ENCODE peak calls at places on chromosomes 1 and 21, in five cellular contexts. M is SJSA1, I is fibroblast of lung, S is body of pancreas, V is mesendoderm. W is an unnamed sample.

GRCh38 chr1:15107052-15107687 is 46.4 kb upstream of the TMEM51 start:
- DNase-seq in I (no peak), S (no peak), M (no peak), V (no peak), W (no peak)

GRCh38 chr1:95209291-95209690 is 24.7 kb upstream of the RWDD3 start:
- DNase-seq in S (no peak), I (no peak), M (no peak), V (peak; percentile 5), W (no peak)

GRCh38 chr1:76281306-76281705 is 206.8 kb downstream of the ST6GALNAC3 start:
- DNase-seq in I (no peak), V (no peak), S (no peak), M (no peak), W (no peak)

GRCh38 chr1:161953256-161953920 is 70.3 kb downstream of the OLFML2B start:
- DNase-seq in I (no peak), S (no peak), V (no peak), M (no peak), W (no peak)

GRCh38 chr1:81801834-81802531 is 1.2 kb downstream of the ADGRL2 start:
- DNase-seq in S (peak; percentile 38), I (peak; percentile 60), M (peak; percentile 22), V (peak; percentile 82), W (no peak)

GRCh38 chr21:27704567-27705166 is 737.8 kb upstream of the ADAMTS5 start:
- DNase-seq in I (no peak), V (no peak), M (no peak), S (no peak), W (no peak)

GRCh38 chr1:206757524-206758266 is 12.9 kb upstream of the IL19 start:
- DNase-seq in I (no peak), M (no peak), S (no peak), V (no peak), W (no peak)

GRCh38 chr1:13517193-13517812 is 3.5 kb upstream of the LRRC38 start:
- DNase-seq in I (no peak), M (no peak), S (peak; percentile 2), V (peak; percentile 80), W (no peak)

GRCh38 chr1:86741947-86742572 is 37.7 kb downstream of the SH3GLB1 start:
- DNase-seq in V (peak; percentile 28), S (peak; percentile 49), I (peak; percentile 64), M (no peak), W (no peak)

GRCh38 chr1:98839840-98840239 is 164.8 kb downstream of the PLPPR5 start:
- DNase-seq in S (no peak), M (no peak), I (peak; percentile 1), V (no peak), W (no peak)

GRCh38 chr1:151156515-151156819 is at the start of gene TNFAIP8L2:
- DNase-seq in S (peak; percentile 65), V (peak; percentile 8), I (no peak), M (no peak), W (no peak)

GRCh38 chr1:21929951-21930615 is 7.0 kb downstream of the HSPG2 start:
- DNase-seq in S (no peak), I (no peak), V (no peak), M (no peak), W (no peak)

GRCh38 chr21:31530918-31531705 is 128.4 kb upstream of the SOD1 start:
- DNase-seq in S (peak; percentile 54), M (no peak), I (no peak), V (no peak), W (no peak)

GRCh38 chr21:31536138-31536537 is 123.4 kb upstream of the SOD1 start:
- DNase-seq in I (no peak), S (no peak), V (no peak), M (no peak), W (no peak)

GRCh38 chr21:31530364-31530763 is 129.1 kb upstream of the SOD1 start:
- DNase-seq in I (no peak), S (no peak), V (no peak), M (no peak), W (no peak)

GRCh38 chr21:31529406-31529805 is 130.1 kb upstream of the SOD1 start:
- DNase-seq in I (no peak), S (no peak), V (peak; percentile 76), M (no peak), W (no peak)

GRCh38 chr21:31531967-31532366 is 127.5 kb upstream of the SOD1 start:
- DNase-seq in M (no peak), I (no peak), S (no peak), V (peak; percentile 42), W (no peak)
- H3K27ac ChIP-seq in M (no peak overlapping the region), I (no peak overlapping the region), S (no peak overlapping the region), V (no peak overlapping the region), W (no peak overlapping the region)

GRCh38 chr1:93702828-93703183 is 21.2 kb upstream of the BCAR3 start:
- DNase-seq in S (no peak), V (no peak), M (no peak), I (peak; percentile 22), W (no peak)
- H3K27ac ChIP-seq in S (no peak overlapping the region), V (no peak overlapping the region), M (peak overlapping the region; percentile 93), I (no peak overlapping the region), W (peak overlapping the region; percentile 89)

DNA sequence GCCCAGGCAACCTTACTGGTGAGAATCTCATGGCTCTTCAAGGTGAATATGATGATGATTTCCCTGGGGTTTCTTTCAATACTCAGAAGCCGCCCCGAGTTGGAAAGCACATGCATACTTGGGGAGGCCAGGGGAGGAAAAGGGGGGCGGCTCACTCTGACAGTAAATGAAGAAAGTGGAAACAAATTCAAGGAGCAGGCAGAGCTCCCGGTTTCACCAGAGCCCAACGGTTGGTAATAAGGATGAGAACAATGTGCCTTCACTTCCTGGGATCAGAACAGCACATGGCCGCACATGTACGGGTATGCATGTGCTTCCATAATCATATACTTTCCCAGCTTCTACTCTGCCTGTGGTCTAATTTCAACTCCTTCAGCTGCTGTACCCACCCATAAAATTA is 3.8 kb upstream of the ARHGEF2 start:
- DNase-seq in V (no peak), I (no peak), M (no peak), S (no peak), W (no peak)
- H3K27ac ChIP-seq in V (no peak overlapping the region), I (peak overlapping the region; percentile 87), M (peak overlapping the region; percentile 71), S (no peak overlapping the region), W (peak overlapping the region; percentile 92)

DNA sequence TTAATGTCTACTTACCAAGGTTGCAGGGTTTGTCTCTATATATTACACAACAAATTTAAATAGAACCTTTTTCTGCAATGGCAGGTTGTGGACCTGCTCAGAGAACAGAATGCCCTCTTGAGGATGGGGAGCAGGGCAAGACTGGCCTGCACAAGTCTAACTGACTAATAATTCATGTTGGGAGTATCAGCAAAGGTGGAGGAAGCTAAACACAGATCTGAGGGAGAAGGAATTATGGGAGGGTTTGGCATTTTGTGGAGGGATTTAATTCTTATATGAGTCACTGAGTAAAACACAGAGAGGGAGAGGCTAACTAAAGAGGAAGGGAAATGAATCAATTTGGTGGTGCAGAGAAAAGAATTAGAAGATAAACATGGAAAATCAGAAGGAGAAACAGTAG is 40.0 kb downstream of the CLDN17 start:
- DNase-seq in S (no peak), M (no peak), I (no peak), V (no peak), W (no peak)
- H3K27ac ChIP-seq in S (no peak overlapping the region), M (no peak overlapping the region), I (no peak overlapping the region), V (no peak overlapping the region), W (no peak overlapping the region)

DNA sequence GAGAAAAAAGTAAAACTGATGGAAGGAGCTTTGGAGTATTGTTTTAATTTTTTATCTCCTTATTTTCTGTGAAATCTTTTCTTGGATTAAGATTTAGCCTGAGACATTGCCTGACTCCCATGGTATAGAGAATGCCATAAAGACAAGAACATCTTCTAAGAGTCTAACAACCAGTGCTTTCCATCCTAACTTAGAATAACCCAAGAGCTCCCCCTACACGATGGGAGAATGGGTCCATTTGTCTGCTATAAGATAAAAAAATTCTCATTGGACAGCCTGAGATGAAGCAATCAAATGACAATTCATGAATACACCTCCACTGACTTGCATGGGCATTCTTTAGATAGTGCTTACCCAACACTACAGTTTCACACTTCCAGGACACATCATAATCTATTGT is 478.1 kb downstream of the TTLL7 start:
- DNase-seq in I (no peak), M (no peak), S (no peak), V (peak; percentile 21), W (no peak)
- H3K27ac ChIP-seq in I (no peak overlapping the region), M (no peak overlapping the region), S (no peak overlapping the region), V (no peak overlapping the region), W (no peak overlapping the region)

GRCh38 chr21:45542667-45543370 is 579 bp upstream of the SLC19A1 start:
- DNase-seq in I (no peak), V (no peak), M (no peak), S (peak; percentile 22), W (no peak)
- H3K27ac ChIP-seq in I (no peak overlapping the region), V (no peak overlapping the region), M (no peak overlapping the region), S (peak overlapping the region; percentile 49), W (no peak overlapping the region)

DNA sequence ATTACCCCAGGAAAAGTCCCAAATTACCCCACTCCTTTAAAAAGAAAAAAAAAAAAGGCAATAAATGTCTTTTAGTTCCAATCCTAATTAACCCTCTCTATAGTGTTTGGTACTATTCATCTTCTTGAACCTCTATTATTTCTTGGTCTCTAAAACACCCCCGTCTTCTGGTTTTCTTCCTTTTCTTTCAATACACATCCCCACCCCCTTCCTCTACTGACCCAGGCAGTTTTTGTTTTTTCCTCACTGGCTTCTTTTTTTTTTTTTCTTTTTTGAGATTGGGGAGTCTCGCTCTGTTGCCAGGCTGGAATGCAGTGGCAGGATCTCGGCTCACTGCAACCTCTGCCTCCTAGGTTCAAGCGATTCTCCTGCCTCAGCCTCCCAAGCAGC is 26.1 kb downstream of the EGLN1 start:
- DNase-seq in M (no peak), I (no peak), V (no peak), S (no peak), W (no peak)
- H3K27ac ChIP-seq in M (peak overlapping the region; percentile 97), I (peak overlapping the region; percentile 86), V (peak overlapping the region; percentile 36), S (peak overlapping the region; percentile 88), W (peak overlapping the region; percentile 91)

GRCh38 chr21:43921979-43922945 is 57.2 kb downstream of the AGPAT3 start:
- DNase-seq in S (no peak), I (no peak), M (no peak), V (peak; percentile 69), W (no peak)
- H3K27ac ChIP-seq in S (no peak overlapping the region), I (no peak overlapping the region), M (no peak overlapping the region), V (peak overlapping the region; percentile 26), W (no peak overlapping the region)

GRCh38 chr1:109282497-109282951 is 421 bp downstream of the PSRC1 start:
- DNase-seq in I (no peak), S (no peak), V (no peak), M (peak; percentile 26), W (no peak)
- H3K27ac ChIP-seq in I (peak overlapping the region; percentile 80), S (peak overlapping the region; percentile 89), V (peak overlapping the region; percentile 54), M (peak overlapping the region; percentile 83), W (peak overlapping the region; percentile 61)

GRCh38 chr1:205294175-205294913 is 27.2 kb downstream of the NUAK2 start:
- DNase-seq in I (peak; percentile 88), M (peak; percentile 98), V (peak; percentile 97), S (peak; percentile 51), W (peak; percentile 90)
- H3K27ac ChIP-seq in I (peak overlapping the region; percentile 79), M (peak overlapping the region; percentile 84), V (peak overlapping the region; percentile 74), S (peak overlapping the region; percentile 68), W (peak overlapping the region; percentile 95)